ENCODE peak calls at places on chromosomes 4 and X, in six cellular contexts. H is osteoblast, D is HCT116, O is lung, C is adrenal gland, M is tibial artery. B is an unnamed sample.

GRCh38 chrX:1423215-1423614 is 29.5 kb downstream of the ASMTL start:
- DNase-seq in M (peak), H (no peak), C (no peak), D (no peak), O (no peak), B (no peak)

GRCh38 chr4:76197001-76197743 is 16.5 kb downstream of the SCARB2 start:
- DNase-seq in D (no peak), C (no peak), M (no peak), O (no peak), H (no peak), B (no peak)

GRCh38 chr4:7462509-7462971 is 27.8 kb upstream of the PSAPL1 start:
- DNase-seq in D (peak), M (no peak), H (no peak), C (no peak), O (no peak), B (no peak)

GRCh38 chr4:128809477-128810330 is at the start of gene JADE1:
- DNase-seq in H (peak), M (peak), D (peak), C (peak), O (peak), B (peak)

GRCh38 chr4:155604718-155605601 is 61.7 kb upstream of the GUCY1A1 start:
- DNase-seq in C (no peak), H (peak), O (peak), D (no peak), M (no peak), B (peak)

GRCh38 chr4:69984030-69984443 is 11.7 kb upstream of the STATH start:
- DNase-seq in H (no peak), C (no peak), M (no peak), D (no peak), O (no peak), B (peak)

GRCh38 chr4:158649111-158649680 is 22.5 kb downstream of the C4orf46 start:
- DNase-seq in H (no peak), C (no peak), O (no peak), D (no peak), M (peak), B (no peak)

GRCh38 chr4:40840255-40840984 is 90.7 kb downstream of the NSUN7 start:
- DNase-seq in M (no peak), C (no peak), D (no peak), O (no peak), H (no peak), B (no peak)

GRCh38 chrX:51568586-51568985 is 50.1 kb downstream of the CENPVL3 start:
- DNase-seq in D (no peak), M (no peak), O (no peak), C (no peak), H (peak), B (no peak)

GRCh38 chrX:63754141-63754859 is 30.7 kb downstream of the ARHGEF9 start:
- DNase-seq in O (no peak), H (peak), M (no peak), D (no peak), C (no peak), B (no peak)

GRCh38 chrX:103686199-103687072 is at the start of gene MORF4L2:
- DNase-seq in O (peak), M (peak), H (peak), D (peak), C (peak), B (peak)

GRCh38 chrX:2301901-2302300 is 198.9 kb downstream of the DHRSX start:
- DNase-seq in M (no peak), O (no peak), C (no peak), D (no peak), H (no peak), B (no peak)

GRCh38 chr4:5399790-5400421 is 308.5 kb downstream of the EVC2 start:
- DNase-seq in D (peak), M (no peak), C (peak), H (no peak), O (no peak), B (peak)

GRCh38 chrX:134711135-134711941 is 53.1 kb upstream of the PLAC1 start:
- DNase-seq in D (no peak), M (no peak), O (no peak), C (no peak), H (peak), B (no peak)

GRCh38 chr4:168265327-168265726 is 53.2 kb downstream of the DDX60 start:
- DNase-seq in D (no peak), C (no peak), O (no peak), H (no peak), M (no peak), B (no peak)

GRCh38 chr4:62087706-62088105 is 887.6 kb downstream of the ADGRL3 start:
- DNase-seq in H (no peak), D (no peak), O (no peak), C (no peak), M (no peak), B (no peak)

DNA sequence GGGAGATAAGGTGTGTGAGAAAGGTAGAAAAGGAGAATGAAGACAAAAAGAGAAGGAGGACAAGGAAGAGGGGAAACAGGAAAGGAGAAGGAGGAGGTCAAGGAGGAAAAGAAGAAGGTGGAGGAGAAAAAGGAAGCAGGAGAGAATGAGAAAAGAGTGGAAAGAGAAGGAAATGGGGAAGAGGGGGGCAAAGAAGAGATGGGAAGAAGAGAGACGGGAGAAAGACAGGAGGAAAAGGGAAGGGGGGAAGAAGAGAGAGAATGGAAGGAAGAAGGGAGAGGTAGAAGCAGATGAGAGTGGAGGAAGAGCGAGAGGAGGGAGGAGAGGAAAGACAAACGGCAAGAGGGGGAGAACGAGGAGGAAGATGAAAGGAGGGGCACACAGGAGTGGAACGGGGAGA is 4.1 kb downstream of the GATA1 start:
- DNase-seq in M (no peak), O (no peak), H (no peak), C (no peak), D (no peak), B (no peak)
- H3K4me3 ChIP-seq in M (no peak), O (no peak), H (no peak), C (no peak), D (no peak), B (no peak)

DNA sequence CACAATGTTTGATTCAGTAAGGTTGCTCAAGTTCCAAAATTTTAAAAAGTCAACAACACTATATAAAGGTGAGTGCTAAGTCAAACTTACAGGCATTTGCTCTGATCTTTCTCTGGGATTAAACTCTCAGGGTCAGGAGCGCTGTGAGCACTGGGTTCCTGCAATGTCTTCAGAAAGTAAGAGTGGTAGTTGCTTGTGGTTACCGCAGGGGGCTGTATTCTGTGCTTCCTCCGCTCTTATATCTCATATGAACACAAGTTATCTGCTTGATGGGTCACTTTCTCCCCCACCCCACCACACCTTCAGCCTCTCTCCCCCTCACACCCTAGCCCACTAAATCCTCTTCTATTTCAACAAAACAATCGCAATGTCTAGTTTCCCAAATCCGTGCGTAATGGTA is 116.4 kb upstream of the IGSF1 start:
- DNase-seq in M (no peak), C (no peak), O (no peak), H (no peak), D (no peak), B (no peak)
- TF ChIP-seq CTCF in M (no peak), C (no peak), O (no peak), H (no peak), D (no peak), B (no peak)

GRCh38 chr4:89305712-89306437 is 1.7 kb downstream of the GPRIN3 start:
- DNase-seq in C (no peak), O (no peak), H (no peak), D (no peak), M (no peak), B (no peak)
- H3K4me3 ChIP-seq in C (peak), O (no peak), H (no peak), D (no peak), M (peak), B (no peak)

GRCh38 chrX:12702509-12703091 is 88.6 kb upstream of the PRPS2 start:
- DNase-seq in D (peak), C (no peak), H (no peak), M (no peak), O (no peak), B (no peak)
- TF ChIP-seq CTCF in D (peak), C (no peak), H (peak), M (no peak), O (no peak), B (peak)

GRCh38 chr4:82049294-82049693 is 324.5 kb downstream of the HNRNPD start:
- DNase-seq in M (no peak), D (no peak), C (no peak), O (no peak), H (no peak), B (no peak)

GRCh38 chr4:82045267-82045666 is 328.5 kb downstream of the HNRNPD start:
- DNase-seq in M (no peak), C (no peak), D (no peak), H (no peak), O (no peak), B (no peak)

GRCh38 chr4:82050806-82051205 is 323.0 kb downstream of the HNRNPD start:
- DNase-seq in C (no peak), M (no peak), D (no peak), O (no peak), H (no peak), B (no peak)

GRCh38 chr4:82046796-82047195 is 327.0 kb downstream of the HNRNPD start:
- DNase-seq in H (no peak), M (no peak), O (no peak), C (no peak), D (no peak), B (no peak)

GRCh38 chr4:82047731-82048130 is 326.1 kb downstream of the HNRNPD start:
- DNase-seq in C (no peak), H (no peak), O (no peak), D (no peak), M (no peak), B (no peak)
- H3K4me3 ChIP-seq in C (no peak), H (no peak), O (no peak), D (no peak), M (no peak), B (no peak)

GRCh38 chrX:100895365-100896075 is 21.4 kb upstream of the NOX1 start:
- DNase-seq in O (no peak), M (no peak), H (no peak), D (peak), C (peak), B (peak)
- TF ChIP-seq CTCF in O (no peak), M (peak), H (peak), D (peak), C (peak), B (peak)

DNA sequence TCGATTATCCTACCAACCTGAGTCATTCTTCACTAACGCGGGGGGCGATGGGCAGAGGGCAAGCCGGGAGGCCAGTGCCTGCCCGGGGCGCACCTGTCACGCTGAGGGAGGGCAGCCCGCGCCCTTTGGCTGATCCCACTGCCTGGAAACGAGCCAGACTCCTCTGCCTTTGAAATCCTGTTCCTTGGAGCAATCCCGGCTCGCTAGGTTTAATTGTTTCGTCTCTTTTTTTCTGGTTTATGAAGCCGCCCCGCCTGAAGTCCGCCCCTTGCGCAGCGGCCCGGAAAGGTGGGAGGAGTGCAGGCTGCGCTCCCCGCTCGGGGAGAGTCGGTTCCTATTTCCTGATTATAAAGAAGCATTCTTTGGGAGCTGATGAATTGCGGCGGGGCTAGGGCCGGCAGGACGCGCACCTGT is 484.2 kb downstream of the BCOR start:
- DNase-seq in D (no peak), O (no peak), H (no peak), M (no peak), C (peak), B (no peak)
- H3K4me3 ChIP-seq in D (peak), O (no peak), H (no peak), M (peak), C (no peak), B (peak)

DNA sequence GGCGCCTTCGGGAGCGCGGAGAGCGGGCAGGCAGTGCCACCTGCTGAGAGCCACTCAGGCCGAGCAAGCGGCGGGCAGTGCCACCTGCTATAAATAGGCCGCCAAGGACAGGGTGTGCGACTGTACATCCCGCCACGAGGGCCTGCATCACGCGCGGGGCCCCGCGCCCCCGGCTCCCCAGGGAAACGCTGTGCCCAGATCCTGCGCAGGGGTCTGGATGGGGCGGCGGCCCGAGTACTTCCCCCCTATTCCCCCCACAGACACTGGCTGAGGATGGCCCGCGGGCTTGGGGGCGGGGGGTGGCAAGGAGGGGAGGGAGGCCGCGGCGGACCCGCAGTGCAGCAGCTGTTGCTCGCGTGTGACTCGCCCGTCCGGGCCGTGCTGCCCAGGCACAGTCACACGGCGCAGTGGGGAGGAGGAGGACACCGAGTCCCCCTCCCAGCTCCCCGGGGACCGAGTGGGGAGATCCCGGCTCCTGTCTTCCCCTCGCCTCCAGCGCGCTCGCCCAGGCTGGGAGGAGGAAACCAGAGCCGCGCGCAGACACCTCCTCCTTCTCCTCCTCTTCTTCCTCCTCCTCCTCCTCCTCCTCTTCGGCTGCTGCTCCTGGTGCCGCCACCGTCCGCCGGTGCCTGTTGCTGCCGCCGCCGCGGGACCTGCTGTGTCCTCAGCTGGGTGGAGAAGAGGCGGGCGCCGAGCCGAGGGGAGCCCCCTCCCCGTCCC is at the start of gene TBC1D1:
- DNase-seq in C (peak), M (peak), H (peak), D (no peak), O (peak), B (no peak)
- TF ChIP-seq CTCF in C (no peak), M (peak), H (no peak), D (no peak), O (peak), B (no peak)

DNA sequence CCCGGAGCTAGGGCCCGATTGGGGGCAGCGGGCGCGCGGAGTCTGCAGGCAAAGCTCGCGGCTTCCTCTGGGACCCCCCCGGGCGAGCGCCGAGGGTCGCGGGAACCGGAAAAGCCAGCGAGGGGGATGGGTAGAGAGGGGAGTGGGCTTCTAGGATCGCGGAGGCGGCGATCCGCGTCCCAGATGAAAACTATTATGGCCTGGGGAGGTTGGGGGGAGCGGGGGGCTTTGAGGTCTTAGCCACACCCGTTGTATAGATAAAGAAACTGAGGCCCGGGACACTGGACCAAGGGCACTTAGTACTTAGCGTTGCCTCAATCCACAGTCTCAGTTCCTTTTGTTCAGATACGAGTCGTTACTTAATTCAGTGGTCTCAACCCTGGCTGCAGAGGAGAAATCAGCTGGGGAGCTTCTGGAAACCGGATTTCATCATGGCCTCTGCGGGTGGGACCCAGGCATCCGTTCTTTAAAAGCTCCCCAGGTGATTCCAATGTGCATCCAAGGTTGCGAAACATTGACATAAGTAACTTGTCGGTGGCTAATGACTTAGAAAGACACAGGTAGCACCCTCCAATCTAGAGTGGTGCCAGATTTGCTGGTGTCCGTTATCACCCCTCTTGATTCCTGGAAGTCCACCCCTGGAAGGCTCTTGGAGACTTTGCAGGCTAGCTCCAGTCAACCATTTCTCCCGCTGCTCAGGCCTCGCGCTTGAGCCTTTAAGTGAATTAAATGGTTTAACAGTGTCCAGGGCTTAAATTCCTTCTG is 90.7 kb downstream of the GEMIN8 start:
- DNase-seq in H (no peak), D (no peak), C (no peak), M (no peak), O (no peak), B (no peak)
- H3K4me3 ChIP-seq in H (peak), D (no peak), C (peak), M (peak), O (peak), B (peak)

B was measured in astrocyte of the cerebellum.